ENCODE peak calls at places on chromosome 3, in nine cellular contexts. P is endothelial cell, Z is dorsolateral prefrontal cortex, V is ovary, X is brain microvascular endothelial cell, O is NCI-H2029, M is HTR-8/SVneo, D is psoas muscle, I is GM12892. E is an unnamed sample.

GRCh38 chr3:24475945-24476344 is 18.7 kb downstream of the THRB start:
- DNase-seq in P (no peak), Z (no peak), V (no peak), X (no peak), O (no peak), M (peak), D (no peak), I (no peak), E (no peak)

GRCh38 chr3:47398218-47398617 is 17.4 kb downstream of the PTPN23 start:
- DNase-seq in P (no peak), Z (no peak), V (no peak), X (no peak), O (no peak), M (no peak), D (no peak), I (no peak), E (no peak)

GRCh38 chr3:56985460-56986327 is 74.8 kb upstream of the SPATA12 start:
- DNase-seq in P (no peak), Z (no peak), V (peak), X (no peak), O (no peak), M (no peak), D (no peak), I (no peak), E (no peak)

GRCh38 chr3:17111556-17111955 is 226.8 kb downstream of the PLCL2 start:
- DNase-seq in P (no peak), Z (no peak), V (no peak), X (peak), O (no peak), M (no peak), D (no peak), I (no peak), E (no peak)

GRCh38 chr3:8599146-8599545 is 45.5 kb downstream of the SSUH2 start:
- DNase-seq in P (no peak), Z (no peak), V (no peak), X (no peak), O (no peak), M (no peak), D (peak), I (no peak), E (no peak)

GRCh38 chr3:18237251-18238005 is 187.7 kb downstream of the SATB1 start:
- DNase-seq in P (no peak), Z (no peak), V (no peak), X (peak), O (peak), M (no peak), D (no peak), I (no peak), E (no peak)

GRCh38 chr3:70021267-70021666 is 21.7 kb downstream of the SAMMSON start:
- DNase-seq in P (no peak), Z (no peak), V (no peak), X (no peak), O (no peak), M (no peak), D (no peak), I (no peak), E (no peak)

GRCh38 chr3:425094-425493 is 228.5 kb downstream of the CHL1 start:
- DNase-seq in P (no peak), Z (no peak), V (no peak), X (no peak), O (no peak), M (no peak), D (no peak), I (no peak), E (no peak)

GRCh38 chr3:69119681-69120080 is 2.7 kb downstream of the LMOD3 start:
- DNase-seq in P (no peak), Z (no peak), V (no peak), X (no peak), O (no peak), M (no peak), D (no peak), I (no peak), E (no peak)

GRCh38 chr3:31878231-31878838 is 102.7 kb downstream of the OSBPL10 start:
- DNase-seq in P (no peak), Z (no peak), V (no peak), X (peak), O (no peak), M (no peak), D (no peak), I (no peak), E (no peak)

GRCh38 chr3:128383316-128384235 is 83.1 kb downstream of the DNAJB8 start:
- DNase-seq in P (no peak), Z (no peak), V (peak), X (no peak), O (peak), M (peak), D (peak), I (no peak), E (peak)

GRCh38 chr3:53255360-53255774 is 455 bp downstream of the TKT start:
- DNase-seq in P (no peak), Z (no peak), V (peak), X (no peak), O (no peak), M (no peak), D (no peak), I (no peak), E (no peak)

GRCh38 chr3:131390331-131390730 is 8.8 kb downstream of the NUDT16 start:
- DNase-seq in P (no peak), Z (no peak), V (no peak), X (no peak), O (no peak), M (no peak), D (no peak), I (no peak), E (no peak)

GRCh38 chr3:97778152-97778551 is 13.6 kb downstream of the ARL6 start:
- DNase-seq in P (no peak), Z (no peak), V (no peak), X (no peak), O (no peak), M (no peak), D (no peak), I (no peak), E (no peak)

GRCh38 chr3:28940530-28940929 is 340.3 kb upstream of the RBMS3 start:
- DNase-seq in P (peak), Z (no peak), V (peak), X (peak), O (no peak), M (peak), D (no peak), I (no peak), E (peak)

GRCh38 chr3:76438971-76439370 is 600.9 kb upstream of the ROBO2 start:
- DNase-seq in P (no peak), Z (no peak), V (no peak), X (peak), O (no peak), M (no peak), D (no peak), I (no peak), E (no peak)

GRCh38 chr3:108008931-108009635 is 81.7 kb downstream of the CD47 start:
- DNase-seq in P (no peak), Z (no peak), V (no peak), X (peak), O (no peak), M (peak), D (no peak), I (no peak), E (no peak)

GRCh38 chr3:9430733-9431132 is 33.3 kb downstream of the SETD5 start:
- DNase-seq in P (no peak), Z (no peak), V (no peak), X (no peak), O (no peak), M (no peak), D (no peak), I (no peak), E (no peak)

GRCh38 chr3:183884097-183884436 is 613 bp downstream of the PARL start:
- DNase-seq in P (no peak), Z (no peak), V (no peak), X (no peak), O (no peak), M (no peak), D (no peak), I (no peak), E (no peak)

GRCh38 chr3:23489338-23490158 is 286.4 kb downstream of the UBE2E2 start:
- DNase-seq in P (no peak), Z (no peak), V (no peak), X (no peak), O (no peak), M (no peak), D (no peak), I (no peak), E (no peak)

GRCh38 chr3:77038468-77038927 is 1.4 kb upstream of the ROBO2 start:
- DNase-seq in P (peak), Z (peak), V (peak), X (peak), O (peak), M (peak), D (peak), I (no peak), E (peak)

GRCh38 chr3:43996379-43997301 is 245.0 kb upstream of the TOPAZ1 start:
- DNase-seq in P (peak), Z (no peak), V (no peak), X (no peak), O (peak), M (peak), D (no peak), I (peak), E (no peak)

GRCh38 chr3:127172670-127173515 is 20.0 kb upstream of the PRR23E start:
- DNase-seq in P (no peak), Z (no peak), V (no peak), X (peak), O (peak), M (peak), D (no peak), I (no peak), E (no peak)

GRCh38 chr3:66182228-66182627 is 38.6 kb upstream of the SLC25A26 start:
- DNase-seq in P (no peak), Z (no peak), V (no peak), X (no peak), O (no peak), M (no peak), D (no peak), I (no peak), E (no peak)

GRCh38 chr3:170997966-170998913 is 28.3 kb downstream of the SLC2A2 start:
- DNase-seq in P (no peak), Z (no peak), V (no peak), X (no peak), O (no peak), M (no peak), D (no peak), I (no peak), E (no peak)

GRCh38 chr3:38521391-38521987 is 25.3 kb downstream of the EXOG start:
- DNase-seq in P (peak), Z (peak), V (peak), X (peak), O (peak), M (peak), D (no peak), I (no peak), E (peak)

GRCh38 chr3:99562990-99563607 is 75.3 kb upstream of the COL8A1 start:
- DNase-seq in P (no peak), Z (no peak), V (no peak), X (no peak), O (no peak), M (peak), D (no peak), I (no peak), E (no peak)

GRCh38 chr3:115071611-115072010 is 75.5 kb downstream of the ZBTB20 start:
- DNase-seq in P (no peak), Z (peak), V (no peak), X (peak), O (no peak), M (no peak), D (no peak), I (no peak), E (no peak)